ENCODE peak calls at places on chromosome 5, in nine cellular contexts. One of them, this sample, is unnamed.

GRCh38 chr5:15823413-15823812 is 323.4 kb downstream of the FBXL7 start:
- DNase-seq in adrenal gland: no peak
- DNase-seq in transverse colon: no peak
- DNase-seq in cardiac muscle cell: no peak
- DNase-seq in dorsolateral prefrontal cortex: no peak
- DNase-seq in gastrocnemius medialis: no peak
- DNase-seq in epithelial cell of esophagus: no peak
- DNase-seq in uterus: no peak
- DNase-seq in Panc1: no peak
- DNase-seq in this sample: no peak

GRCh38 chr5:127440831-127441230 is 76.6 kb upstream of the PRRC1 start:
- DNase-seq in adrenal gland: no peak
- DNase-seq in transverse colon: no peak
- DNase-seq in cardiac muscle cell: peak; percentile 6
- DNase-seq in dorsolateral prefrontal cortex: no peak
- DNase-seq in gastrocnemius medialis: no peak
- DNase-seq in epithelial cell of esophagus: peak; percentile 2
- DNase-seq in uterus: no peak
- DNase-seq in Panc1: no peak
- DNase-seq in this sample: no peak

GRCh38 chr5:45383985-45384384 is 312.2 kb downstream of the HCN1 start:
- DNase-seq in adrenal gland: no peak
- DNase-seq in transverse colon: no peak
- DNase-seq in cardiac muscle cell: no peak
- DNase-seq in dorsolateral prefrontal cortex: no peak
- DNase-seq in gastrocnemius medialis: no peak
- DNase-seq in epithelial cell of esophagus: no peak
- DNase-seq in uterus: no peak
- DNase-seq in Panc1: no peak
- DNase-seq in this sample: no peak

GRCh38 chr5:1735320-1735970 is 64.2 kb downstream of the MRPL36 start:
- DNase-seq in adrenal gland: peak; percentile 42
- DNase-seq in transverse colon: no peak
- DNase-seq in cardiac muscle cell: no peak
- DNase-seq in dorsolateral prefrontal cortex: no peak
- DNase-seq in gastrocnemius medialis: peak; percentile 5
- DNase-seq in epithelial cell of esophagus: no peak
- DNase-seq in uterus: no peak
- DNase-seq in Panc1: no peak
- DNase-seq in this sample: no peak

GRCh38 chr5:66647146-66647856 is 51.1 kb downstream of the MAST4 start:
- DNase-seq in adrenal gland: no peak
- DNase-seq in transverse colon: no peak
- DNase-seq in cardiac muscle cell: no peak
- DNase-seq in dorsolateral prefrontal cortex: no peak
- DNase-seq in gastrocnemius medialis: no peak
- DNase-seq in epithelial cell of esophagus: no peak
- DNase-seq in uterus: no peak
- DNase-seq in Panc1: no peak
- DNase-seq in this sample: no peak

GRCh38 chr5:181229996-181230395 is 6.9 kb downstream of the TRIM41 start:
- DNase-seq in adrenal gland: peak; percentile 50
- DNase-seq in transverse colon: no peak
- DNase-seq in cardiac muscle cell: no peak
- DNase-seq in dorsolateral prefrontal cortex: no peak
- DNase-seq in gastrocnemius medialis: no peak
- DNase-seq in epithelial cell of esophagus: no peak
- DNase-seq in uterus: no peak
- DNase-seq in Panc1: no peak
- DNase-seq in this sample: no peak

GRCh38 chr5:111070272-111071134 is 1.0 kb upstream of the TSLP start:
- DNase-seq in adrenal gland: no peak
- DNase-seq in transverse colon: no peak
- DNase-seq in cardiac muscle cell: peak; percentile 42
- DNase-seq in dorsolateral prefrontal cortex: peak; percentile 31
- DNase-seq in gastrocnemius medialis: peak; percentile 10
- DNase-seq in epithelial cell of esophagus: no peak
- DNase-seq in uterus: no peak
- DNase-seq in Panc1: no peak
- DNase-seq in this sample: peak; percentile 37

GRCh38 chr5:128494516-128494915 is 43.5 kb downstream of the FBN2 start:
- DNase-seq in adrenal gland: no peak
- DNase-seq in transverse colon: no peak
- DNase-seq in cardiac muscle cell: no peak
- DNase-seq in dorsolateral prefrontal cortex: no peak
- DNase-seq in gastrocnemius medialis: no peak
- DNase-seq in epithelial cell of esophagus: no peak
- DNase-seq in uterus: no peak
- DNase-seq in Panc1: no peak
- DNase-seq in this sample: no peak

GRCh38 chr5:107389130-107389553 is 281.6 kb downstream of the EFNA5 start:
- DNase-seq in adrenal gland: no peak
- DNase-seq in transverse colon: peak; percentile 19
- DNase-seq in cardiac muscle cell: peak; percentile 75
- DNase-seq in dorsolateral prefrontal cortex: no peak
- DNase-seq in gastrocnemius medialis: no peak
- DNase-seq in epithelial cell of esophagus: peak; percentile 42
- DNase-seq in uterus: no peak
- DNase-seq in Panc1: peak; percentile 87
- DNase-seq in this sample: peak; percentile 75

GRCh38 chr5:127660048-127660733 is 11.3 kb downstream of the CTXN3 start:
- DNase-seq in adrenal gland: no peak
- DNase-seq in transverse colon: no peak
- DNase-seq in cardiac muscle cell: no peak
- DNase-seq in dorsolateral prefrontal cortex: no peak
- DNase-seq in gastrocnemius medialis: peak; percentile 51
- DNase-seq in epithelial cell of esophagus: no peak
- DNase-seq in uterus: no peak
- DNase-seq in Panc1: no peak
- DNase-seq in this sample: no peak

GRCh38 chr5:14707811-14708210 is 43.3 kb downstream of the OTULIN start:
- DNase-seq in adrenal gland: no peak
- DNase-seq in transverse colon: no peak
- DNase-seq in cardiac muscle cell: no peak
- DNase-seq in dorsolateral prefrontal cortex: no peak
- DNase-seq in gastrocnemius medialis: no peak
- DNase-seq in epithelial cell of esophagus: no peak
- DNase-seq in uterus: no peak
- DNase-seq in Panc1: no peak
- DNase-seq in this sample: no peak

GRCh38 chr5:39780341-39780740 is 355.6 kb upstream of the DAB2 start:
- DNase-seq in adrenal gland: no peak
- DNase-seq in transverse colon: no peak
- DNase-seq in cardiac muscle cell: peak; percentile 76
- DNase-seq in dorsolateral prefrontal cortex: no peak
- DNase-seq in gastrocnemius medialis: no peak
- DNase-seq in epithelial cell of esophagus: no peak
- DNase-seq in uterus: no peak
- DNase-seq in Panc1: no peak
- DNase-seq in this sample: peak; percentile 91

GRCh38 chr5:40812125-40812524 is 14.0 kb upstream of the PRKAA1 start:
- DNase-seq in adrenal gland: no peak
- DNase-seq in transverse colon: no peak
- DNase-seq in cardiac muscle cell: no peak
- DNase-seq in dorsolateral prefrontal cortex: no peak
- DNase-seq in gastrocnemius medialis: no peak
- DNase-seq in epithelial cell of esophagus: no peak
- DNase-seq in uterus: no peak
- DNase-seq in Panc1: no peak
- DNase-seq in this sample: no peak

DNA sequence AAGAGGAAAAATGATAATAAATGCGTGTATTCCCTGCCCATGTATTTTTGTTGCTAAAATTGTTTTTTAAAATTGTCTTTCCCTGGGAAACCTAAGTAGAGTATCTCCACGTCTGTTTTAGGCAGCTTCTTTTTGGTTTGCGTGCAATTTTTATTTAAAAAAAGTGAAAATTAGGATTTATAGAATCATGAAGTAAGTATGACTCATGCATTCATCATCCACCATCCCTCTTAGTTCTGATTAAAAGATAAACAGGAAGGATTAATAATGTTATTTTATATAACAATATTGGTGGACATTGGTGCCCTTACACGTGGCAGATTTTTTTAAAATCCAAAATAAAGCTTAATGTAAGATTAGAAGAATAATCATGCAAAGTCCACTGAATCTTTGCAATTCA is 358.7 kb downstream of the MED10 start:
- DNase-seq in adrenal gland: no peak
- DNase-seq in transverse colon: no peak
- DNase-seq in cardiac muscle cell: no peak
- DNase-seq in dorsolateral prefrontal cortex: no peak
- DNase-seq in gastrocnemius medialis: no peak
- DNase-seq in epithelial cell of esophagus: no peak
- DNase-seq in uterus: no peak
- DNase-seq in Panc1: no peak
- DNase-seq in this sample: no peak
- TF ChIP-seq CTCF in adrenal gland: no peak
- TF ChIP-seq CTCF in transverse colon: no peak
- TF ChIP-seq CTCF in cardiac muscle cell: no peak
- TF ChIP-seq CTCF in dorsolateral prefrontal cortex: no peak
- TF ChIP-seq CTCF in gastrocnemius medialis: no peak
- TF ChIP-seq CTCF in epithelial cell of esophagus: no peak
- TF ChIP-seq CTCF in uterus: no peak
- TF ChIP-seq CTCF in Panc1: no peak
- TF ChIP-seq CTCF in this sample: no peak

DNA sequence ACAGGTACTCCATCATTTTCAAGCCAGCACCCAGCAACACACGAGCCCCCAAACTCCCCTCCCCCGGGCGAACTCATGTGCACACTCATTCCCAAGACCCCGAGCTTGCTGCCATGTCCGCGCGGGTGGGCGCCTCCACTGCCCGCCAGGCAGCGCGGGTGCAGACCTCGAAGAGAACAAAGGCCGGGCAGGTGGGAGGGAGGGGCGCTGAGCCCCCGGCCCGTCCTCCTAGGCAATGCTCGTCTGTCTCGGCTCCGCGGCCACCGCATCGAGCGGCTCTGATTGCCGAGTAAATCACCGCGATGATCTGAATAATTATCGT is 47.1 kb upstream of the PSD2 start:
- DNase-seq in adrenal gland: no peak
- DNase-seq in transverse colon: no peak
- DNase-seq in cardiac muscle cell: no peak
- DNase-seq in dorsolateral prefrontal cortex: no peak
- DNase-seq in gastrocnemius medialis: no peak
- DNase-seq in epithelial cell of esophagus: no peak
- DNase-seq in uterus: no peak
- DNase-seq in Panc1: no peak
- DNase-seq in this sample: no peak
- H3K4me3 ChIP-seq in adrenal gland: no peak overlapping the region
- H3K4me3 ChIP-seq in transverse colon: no peak overlapping the region
- H3K4me3 ChIP-seq in cardiac muscle cell: no peak overlapping the region
- H3K4me3 ChIP-seq in dorsolateral prefrontal cortex: peak overlapping the region; percentile 53
- H3K4me3 ChIP-seq in gastrocnemius medialis: no peak overlapping the region
- H3K4me3 ChIP-seq in epithelial cell of esophagus: no peak overlapping the region
- H3K4me3 ChIP-seq in uterus: no peak overlapping the region
- H3K4me3 ChIP-seq in Panc1: no peak overlapping the region
- H3K4me3 ChIP-seq in this sample: no peak overlapping the region

GRCh38 chr5:50325237-50325832 is 115.8 kb downstream of the EMB start:
- DNase-seq in adrenal gland: no peak
- DNase-seq in transverse colon: no peak
- DNase-seq in cardiac muscle cell: peak; percentile 33
- DNase-seq in dorsolateral prefrontal cortex: no peak
- DNase-seq in gastrocnemius medialis: no peak
- DNase-seq in epithelial cell of esophagus: peak; percentile 41
- DNase-seq in uterus: no peak
- DNase-seq in Panc1: no peak
- DNase-seq in this sample: peak; percentile 34

GRCh38 chr5:50328193-50328729 is 112.8 kb downstream of the EMB start:
- DNase-seq in adrenal gland: no peak
- DNase-seq in transverse colon: no peak
- DNase-seq in cardiac muscle cell: no peak
- DNase-seq in dorsolateral prefrontal cortex: no peak
- DNase-seq in gastrocnemius medialis: no peak
- DNase-seq in epithelial cell of esophagus: no peak
- DNase-seq in uterus: no peak
- DNase-seq in Panc1: no peak
- DNase-seq in this sample: no peak
- TF ChIP-seq CTCF in adrenal gland: no peak
- TF ChIP-seq CTCF in transverse colon: no peak
- TF ChIP-seq CTCF in cardiac muscle cell: no peak
- TF ChIP-seq CTCF in dorsolateral prefrontal cortex: no peak
- TF ChIP-seq CTCF in gastrocnemius medialis: no peak
- TF ChIP-seq CTCF in epithelial cell of esophagus: no peak
- TF ChIP-seq CTCF in uterus: no peak
- TF ChIP-seq CTCF in Panc1: no peak
- TF ChIP-seq CTCF in this sample: no peak

GRCh38 chr5:180208435-180209081 is 453 bp downstream of the RASGEF1C start:
- DNase-seq in adrenal gland: peak; percentile 46
- DNase-seq in transverse colon: no peak
- DNase-seq in cardiac muscle cell: peak; percentile 8
- DNase-seq in dorsolateral prefrontal cortex: no peak
- DNase-seq in gastrocnemius medialis: no peak
- DNase-seq in epithelial cell of esophagus: no peak
- DNase-seq in uterus: no peak
- DNase-seq in Panc1: no peak
- DNase-seq in this sample: no peak
- H3K4me3 ChIP-seq in adrenal gland: no peak overlapping the region
- H3K4me3 ChIP-seq in transverse colon: peak overlapping the region; percentile 29
- H3K4me3 ChIP-seq in cardiac muscle cell: peak overlapping the region; percentile 40
- H3K4me3 ChIP-seq in dorsolateral prefrontal cortex: peak overlapping the region; percentile 55
- H3K4me3 ChIP-seq in gastrocnemius medialis: peak overlapping the region; percentile 23
- H3K4me3 ChIP-seq in epithelial cell of esophagus: peak overlapping the region; percentile 11
- H3K4me3 ChIP-seq in uterus: peak overlapping the region; percentile 20
- H3K4me3 ChIP-seq in Panc1: peak overlapping the region; percentile 46
- H3K4me3 ChIP-seq in this sample: peak overlapping the region; percentile 24

GRCh38 chr5:42228279-42228678 is 195.0 kb upstream of the GHR start:
- DNase-seq in adrenal gland: no peak
- DNase-seq in transverse colon: no peak
- DNase-seq in cardiac muscle cell: no peak
- DNase-seq in dorsolateral prefrontal cortex: no peak
- DNase-seq in gastrocnemius medialis: no peak
- DNase-seq in epithelial cell of esophagus: peak; percentile 11
- DNase-seq in uterus: no peak
- DNase-seq in Panc1: no peak
- DNase-seq in this sample: peak; percentile 47
- TF ChIP-seq CTCF in adrenal gland: no peak
- TF ChIP-seq CTCF in transverse colon: no peak
- TF ChIP-seq CTCF in cardiac muscle cell: no peak
- TF ChIP-seq CTCF in dorsolateral prefrontal cortex: no peak
- TF ChIP-seq CTCF in gastrocnemius medialis: no peak
- TF ChIP-seq CTCF in epithelial cell of esophagus: peak; percentile 22
- TF ChIP-seq CTCF in uterus: no peak
- TF ChIP-seq CTCF in Panc1: no peak
- TF ChIP-seq CTCF in this sample: peak; percentile 26